ENCODE peak calls at places on chromosomes 4 and X, in ten cellular contexts. V, D, R, Y, T, M, O, B, I and F are unnamed samples.

GRCh38 chr4:172628263-172628662 is 540.3 kb upstream of the GALNT7 start:
- DNase-seq in D (no peak), B (no peak), R (no peak), V (no peak), Y (no peak), O (no peak), T (no peak), I (no peak), M (no peak), F (no peak)

GRCh38 chr4:136484996-136485395 is 1047.3 kb downstream of the PCDH18 start:
- DNase-seq in R (peak; percentile 7), D (no peak), Y (no peak), T (no peak), B (no peak), V (no peak), M (no peak), I (no peak), O (no peak), F (peak; percentile 24)

GRCh38 chr4:153140294-153140693 is 63.9 kb upstream of the TRIM2 start:
- DNase-seq in D (no peak), M (no peak), Y (no peak), B (no peak), O (no peak), V (no peak), R (peak; percentile 67), T (no peak), I (no peak), F (no peak)

GRCh38 chr4:7062816-7063215 is 5.0 kb downstream of the GRPEL1 start:
- DNase-seq in I (no peak), D (no peak), Y (no peak), B (no peak), O (no peak), V (no peak), T (no peak), M (no peak), R (peak; percentile 63), F (no peak)

GRCh38 chr4:118033148-118034060 is 882 bp upstream of the NDST3 start:
- DNase-seq in V (peak; percentile 33), R (peak; percentile 42), T (peak; percentile 48), B (no peak), M (peak; percentile 4), D (peak; percentile 79), I (peak; percentile 37), O (peak; percentile 40), Y (peak; percentile 73), F (peak; percentile 85)

GRCh38 chrX:65920620-65921019 is 119.3 kb downstream of the VSIG4 start:
- DNase-seq in M (no peak), V (no peak), Y (no peak), B (no peak), D (peak; percentile 2), I (peak; percentile 35), O (no peak), T (no peak), R (no peak), F (peak; percentile 80)

GRCh38 chr4:4866833-4867744 is 7.6 kb downstream of the MSX1 start:
- DNase-seq in I (no peak), O (no peak), B (peak; percentile 45), R (no peak), T (peak; percentile 61), M (no peak), Y (no peak), D (peak; percentile 91), V (no peak), F (no peak)

GRCh38 chrX:134671207-134671750 is 13.0 kb upstream of the PLAC1 start:
- DNase-seq in T (no peak), B (no peak), Y (no peak), R (no peak), O (no peak), V (no peak), I (no peak), M (no peak), D (no peak), F (no peak)

GRCh38 chrX:30343206-30343605 is 34.0 kb upstream of the NR0B1 start:
- DNase-seq in O (no peak), D (no peak), R (no peak), T (no peak), B (no peak), Y (no peak), I (no peak), V (no peak), M (no peak), F (no peak)

GRCh38 chr4:55435136-55435535 is 39.4 kb downstream of the TMEM165 start:
- DNase-seq in O (no peak), B (no peak), T (no peak), R (peak; percentile 37), D (no peak), M (peak; percentile 29), V (no peak), Y (no peak), I (no peak), F (no peak)

GRCh38 chr4:13840573-13841185 is 213.2 kb upstream of the BOD1L1 start:
- DNase-seq in D (no peak), I (no peak), V (no peak), T (no peak), B (no peak), Y (no peak), O (no peak), M (no peak), R (no peak), F (no peak)

GRCh38 chr4:4779486-4779885 is 80.0 kb upstream of the MSX1 start:
- DNase-seq in R (no peak), O (no peak), Y (no peak), T (no peak), V (no peak), D (no peak), B (no peak), M (no peak), I (no peak), F (no peak)

GRCh38 chr4:94995684-94996394 is 238.1 kb downstream of the BMPR1B start:
- DNase-seq in D (peak; percentile 26), R (no peak), Y (peak; percentile 11), O (no peak), T (no peak), V (no peak), I (no peak), M (no peak), B (no peak), F (no peak)

GRCh38 chrX:154375156-154375504 is 696 bp upstream of the FLNA start:
- DNase-seq in M (no peak), D (no peak), O (no peak), Y (no peak), T (no peak), V (no peak), I (no peak), R (no peak), B (no peak), F (no peak)

GRCh38 chrX:11557120-11557519 is 108.6 kb downstream of the ARHGAP6 start:
- DNase-seq in B (no peak), Y (no peak), R (peak; percentile 59), V (no peak), D (no peak), M (no peak), O (no peak), T (no peak), I (peak; percentile 66), F (no peak)

GRCh38 chrX:72141372-72142004 is 9.8 kb upstream of the RTL5 start:
- DNase-seq in D (no peak), M (no peak), O (no peak), V (no peak), R (peak; percentile 75), B (no peak), T (no peak), Y (peak; percentile 6), I (no peak), F (no peak)

GRCh38 chrX:96576358-96576757 is 108.3 kb upstream of the DIAPH2 start:
- DNase-seq in M (no peak), T (no peak), B (no peak), O (no peak), D (no peak), Y (no peak), I (no peak), V (no peak), R (no peak), F (no peak)

GRCh38 chrX:103063918-103064434 is at the start of gene BEX1:
- DNase-seq in T (peak; percentile 39), I (peak; percentile 1), O (no peak), D (peak; percentile 64), B (no peak), R (peak; percentile 35), M (no peak), V (no peak), Y (peak; percentile 91), F (no peak)

GRCh38 chrX:46678232-46678631 is 80.7 kb downstream of the SLC9A7 start:
- DNase-seq in T (no peak), D (no peak), Y (no peak), M (no peak), I (no peak), V (no peak), B (no peak), R (no peak), O (no peak), F (no peak)

GRCh38 chrX:53950130-53950733 is 94.0 kb downstream of the PHF8 start:
- DNase-seq in I (no peak), R (no peak), T (no peak), V (no peak), B (no peak), M (no peak), D (no peak), O (no peak), Y (no peak), F (no peak)

GRCh38 chrX:71911731-71912050 is 1.0 kb downstream of the NHSL2 start:
- DNase-seq in T (no peak), V (no peak), D (peak; percentile 50), M (no peak), O (no peak), B (no peak), R (no peak), I (no peak), Y (no peak), F (no peak)

GRCh38 chrX:144586756-144587155 is 660.5 kb upstream of the SPANXN1 start:
- DNase-seq in D (no peak), R (peak; percentile 0), I (no peak), M (no peak), Y (peak; percentile 5), O (no peak), T (no peak), B (no peak), V (peak; percentile 31), F (peak; percentile 62)

GRCh38 chrX:73289039-73289438 is 74.4 kb upstream of the NAP1L2 start:
- DNase-seq in M (no peak), O (no peak), T (no peak), I (no peak), Y (no peak), V (no peak), D (no peak), R (no peak), B (no peak), F (peak; percentile 2)

GRCh38 chrX:117510453-117510852 is 606.2 kb downstream of the KLHL13 start:
- DNase-seq in M (no peak), T (no peak), B (no peak), Y (no peak), R (no peak), I (peak; percentile 2), O (no peak), D (no peak), V (no peak), F (no peak)

GRCh38 chr4:137700751-137701150 is 168.5 kb upstream of the PCDH18 start:
- DNase-seq in R (no peak), B (no peak), O (no peak), V (no peak), T (no peak), I (no peak), D (no peak), M (no peak), Y (no peak), F (no peak)

GRCh38 chrX:149568701-149569296 is 18.5 kb downstream of the MAGEA9B start:
- DNase-seq in D (no peak), V (no peak), T (no peak), Y (no peak), I (no peak), B (no peak), R (no peak), O (no peak), M (no peak), F (no peak)

GRCh38 chr4:6263541-6264540 is 5.8 kb upstream of the WFS1 start:
- DNase-seq in T (no peak), D (peak; percentile 43), O (no peak), Y (no peak), R (peak; percentile 59), V (no peak), I (no peak), B (no peak), M (no peak), F (no peak)

GRCh38 chr4:109750652-109751244 is 20.9 kb upstream of the PLA2G12A start:
- DNase-seq in R (no peak), D (no peak), O (no peak), T (no peak), Y (no peak), B (no peak), M (no peak), V (no peak), I (no peak), F (no peak)